ENCODE peak calls at places on chromosomes 6 and 20, in four cellular contexts. N is AG08395, F is left ventricle myocardium superior, C is DMS153. M is an unnamed sample.

GRCh38 chr6:162621246-162621645 is 106.3 kb downstream of the PRKN start:
- DNase-seq in N (peak; percentile 7), F (no peak), C (no peak), M (no peak)

GRCh38 chr20:4216866-4217265 is 201.5 kb upstream of the RNF24 start:
- DNase-seq in N (no peak), F (no peak), C (no peak), M (no peak)

GRCh38 chr6:18990313-18990978 is 603.3 kb downstream of the RNF144B start:
- DNase-seq in N (peak; percentile 32), F (peak; percentile 83), C (peak; percentile 81), M (peak; percentile 10)

GRCh38 chr20:2914160-2914559 is 40.9 kb downstream of the PTPRA start:
- DNase-seq in N (no peak), F (no peak), C (no peak), M (no peak)

GRCh38 chr6:156881687-156882629 is 104.8 kb downstream of the ARID1B start:
- DNase-seq in N (peak; percentile 7), F (peak; percentile 34), C (no peak), M (peak; percentile 16)

GRCh38 chr20:61445138-61445537 is 193.1 kb downstream of the CDH4 start:
- DNase-seq in N (no peak), F (no peak), C (no peak), M (no peak)

GRCh38 chr6:43271944-43272343 is 26.1 kb upstream of the SLC22A7 start:
- DNase-seq in N (no peak), F (no peak), C (no peak), M (no peak)

GRCh38 chr20:1805161-1805581 is 90.0 kb upstream of the SIRPA start:
- DNase-seq in N (no peak), F (no peak), C (no peak), M (no peak)

GRCh38 chr6:37021356-37022129 is 16.1 kb downstream of the FGD2 start:
- DNase-seq in N (peak; percentile 19), F (no peak), C (no peak), M (no peak)

GRCh38 chr6:35687658-35688604 is 784 bp downstream of the FKBP5 start:
- DNase-seq in N (no peak), F (peak; percentile 76), C (peak; percentile 36), M (no peak)

GRCh38 chr6:53918854-53919253 is 124.0 kb downstream of the LRRC1 start:
- DNase-seq in N (no peak), F (no peak), C (no peak), M (no peak)

GRCh38 chr6:39590994-39591393 is 134.2 kb downstream of the KIF6 start:
- DNase-seq in N (no peak), F (no peak), C (no peak), M (no peak)

M was measured in GM04504.